ENCODE peak calls at places on chromosomes 3 and 15, in five cellular contexts. T, S, C, M and K are unnamed samples.

GRCh38 chr3:9630550-9631139 is 18.7 kb upstream of the MTMR14 start:
- DNase-seq in T (no peak), S (no peak), C (no peak), M (no peak), K (no peak)

GRCh38 chr3:13237776-13238490 is 164.7 kb upstream of the IQSEC1 start:
- DNase-seq in T (no peak), S (no peak), C (no peak), M (no peak), K (no peak)

GRCh38 chr15:75749820-75750219 is 37.2 kb upstream of the CSPG4 start:
- DNase-seq in T (no peak), S (no peak), C (no peak), M (no peak), K (no peak)

GRCh38 chr15:71823801-71824200 is 13.4 kb downstream of the NR2E3 start:
- DNase-seq in T (no peak), S (no peak), C (no peak), M (no peak), K (no peak)

GRCh38 chr15:94965593-94965992 is 734.2 kb downstream of the MCTP2 start:
- DNase-seq in T (no peak), S (no peak), C (no peak), M (no peak), K (no peak)

GRCh38 chr15:88246666-88247446 is 9.7 kb downstream of the NTRK3 start:
- DNase-seq in T (peak; percentile 86), S (peak; percentile 84), C (peak; percentile 79), M (peak; percentile 68), K (peak; percentile 87)

GRCh38 chr3:57017481-57017880 is 43.0 kb upstream of the SPATA12 start:
- DNase-seq in T (no peak), S (no peak), C (peak; percentile 23), M (peak; percentile 38), K (no peak)

GRCh38 chr15:79209690-79210089 is 72.8 kb upstream of the ANKRD34C start:
- DNase-seq in T (peak; percentile 79), S (no peak), C (no peak), M (no peak), K (no peak)

GRCh38 chr3:174859756-174860155 is 622 bp downstream of the NAALADL2 start:
- DNase-seq in T (no peak), S (no peak), C (no peak), M (no peak), K (no peak)

GRCh38 chr3:20288050-20288449 is 102.0 kb upstream of the SGO1 start:
- DNase-seq in T (peak; percentile 15), S (no peak), C (no peak), M (no peak), K (no peak)

GRCh38 chr3:105806361-105806760 is 62.5 kb downstream of the CBLB start:
- DNase-seq in T (no peak), S (no peak), C (no peak), M (peak; percentile 22), K (no peak)

GRCh38 chr3:128103277-128103676 is 20.3 kb downstream of the RUVBL1 start:
- DNase-seq in T (no peak), S (no peak), C (no peak), M (no peak), K (no peak)

GRCh38 chr15:98626153-98626552 is 22.2 kb upstream of the IGF1R start:
- DNase-seq in T (no peak), S (no peak), C (no peak), M (no peak), K (no peak)

GRCh38 chr3:151880326-151880725 is 6.9 kb downstream of the SUCNR1 start:
- DNase-seq in T (no peak), S (no peak), C (no peak), M (no peak), K (no peak)

GRCh38 chr3:71389911-71390573 is 193.5 kb downstream of the FOXP1 start:
- DNase-seq in T (no peak), S (peak; percentile 62), C (peak; percentile 59), M (peak; percentile 54), K (peak; percentile 57)

GRCh38 chr3:13254028-13254951 is 165.8 kb downstream of the NUP210 start:
- DNase-seq in T (peak; percentile 51), S (no peak), C (no peak), M (peak; percentile 23), K (no peak)

GRCh38 chr3:151282921-151283320 is 4.6 kb upstream of the P2RY14 start:
- DNase-seq in T (peak; percentile 51), S (no peak), C (peak; percentile 60), M (no peak), K (peak; percentile 80)

GRCh38 chr3:36520241-36521006 is 140.1 kb downstream of the STAC start:
- DNase-seq in T (no peak), S (no peak), C (no peak), M (no peak), K (no peak)

GRCh38 chr3:13684854-13685253 is 135.9 kb downstream of the FBLN2 start:
- DNase-seq in T (no peak), S (no peak), C (no peak), M (no peak), K (no peak)

GRCh38 chr15:48096813-48097212 is 24.0 kb upstream of the SLC24A5 start:
- DNase-seq in T (no peak), S (no peak), C (no peak), M (no peak), K (no peak)

GRCh38 chr3:175149675-175150074 is 290.5 kb downstream of the NAALADL2 start:
- DNase-seq in T (no peak), S (no peak), C (peak; percentile 16), M (no peak), K (peak; percentile 96)

GRCh38 chr15:96804754-96805153 is 474.3 kb downstream of the NR2F2 start:
- DNase-seq in T (no peak), S (no peak), C (no peak), M (no peak), K (no peak)

GRCh38 chr15:39511000-39511914 is 69.6 kb upstream of the THBS1 start:
- DNase-seq in T (no peak), S (no peak), C (no peak), M (peak; percentile 89), K (no peak)

GRCh38 chr3:15645740-15646490 is 44.4 kb downstream of the BTD start:
- DNase-seq in T (no peak), S (no peak), C (no peak), M (no peak), K (no peak)

GRCh38 chr15:57224664-57225063 is 151.6 kb upstream of the CGNL1 start:
- DNase-seq in T (no peak), S (no peak), C (no peak), M (no peak), K (no peak)

GRCh38 chr15:29770796-29771195 is 51.5 kb downstream of the TJP1 start:
- DNase-seq in T (no peak), S (no peak), C (no peak), M (no peak), K (no peak)

GRCh38 chr15:73887481-73887880 is 14.1 kb downstream of the TBC1D21 start:
- DNase-seq in T (no peak), S (no peak), C (no peak), M (no peak), K (no peak)

GRCh38 chr3:39401983-39402382 is 4.5 kb upstream of the RPSA start:
- DNase-seq in T (no peak), S (no peak), C (no peak), M (no peak), K (no peak)

GRCh38 chr3:108113975-108114374 is 23.1 kb upstream of the CD47 start:
- DNase-seq in T (no peak), S (no peak), C (no peak), M (no peak), K (no peak)

GRCh38 chr3:15982667-15983145 is 184.9 kb upstream of the ANKRD28 start:
- DNase-seq in T (no peak), S (no peak), C (no peak), M (peak; percentile 53), K (no peak)

GRCh38 chr15:60905587-60905986 is 323.5 kb downstream of the RORA start:
- DNase-seq in T (peak; percentile 50), S (peak; percentile 55), C (no peak), M (no peak), K (no peak)

GRCh38 chr3:15433531-15433930 is 6.1 kb downstream of the EAF1 start:
- DNase-seq in T (no peak), S (no peak), C (no peak), M (no peak), K (no peak)